ENCODE peak calls at places on chromosomes 3 and 15, in six cellular contexts. H is endothelial cell of umbilical vein; R is heart right ventricle; P is CD4-positive, CD25-positive, alpha-beta regulatory T cell; X is GM23248; A is neural progenitor cell. D is an unnamed sample.

GRCh38 chr3:114624676-114625181 is 330.9 kb downstream of the TIGIT start:
- DNase-seq in H (peak; percentile 97), R (peak; percentile 94), P (no peak), X (peak; percentile 98), A (no peak), D (no peak)

GRCh38 chr3:122929576-122930365 is 97.8 kb downstream of the SEMA5B start:
- DNase-seq in H (no peak), R (no peak), P (no peak), X (no peak), A (no peak), D (no peak)

GRCh38 chr3:97297032-97297431 is 467.5 kb upstream of the ARL6 start:
- DNase-seq in H (no peak), R (no peak), P (no peak), X (no peak), A (no peak), D (no peak)

GRCh38 chr3:167675835-167676234 is 22.1 kb upstream of the WDR49 start:
- DNase-seq in H (no peak), R (no peak), P (no peak), X (no peak), A (no peak), D (no peak)

GRCh38 chr15:38073278-38073930 is 139.0 kb downstream of the TMCO5A start:
- DNase-seq in H (peak; percentile 51), R (peak; percentile 55), P (no peak), X (peak; percentile 43), A (peak; percentile 33), D (peak; percentile 56)

GRCh38 chr3:114121996-114122709 is 56.7 kb downstream of the DRD3 start:
- DNase-seq in H (peak; percentile 92), R (peak; percentile 60), P (no peak), X (peak; percentile 64), A (peak; percentile 34), D (no peak)

GRCh38 chr3:109275702-109276293 is 40.5 kb downstream of the DPPA2 start:
- DNase-seq in H (peak; percentile 10), R (peak; percentile 11), P (no peak), X (peak; percentile 64), A (peak; percentile 86), D (peak; percentile 81)

GRCh38 chr3:82038536-82038935 is 277.1 kb upstream of the GBE1 start:
- DNase-seq in H (peak; percentile 4), R (no peak), P (no peak), X (peak; percentile 17), A (no peak), D (no peak)

GRCh38 chr3:183584246-183584913 is 28.9 kb upstream of the KLHL6 start:
- DNase-seq in H (peak; percentile 71), R (peak; percentile 66), P (no peak), X (peak; percentile 58), A (no peak), D (no peak)

GRCh38 chr3:120348981-120349818 is at the start of gene LRRC58:
- DNase-seq in H (peak; percentile 88), R (peak; percentile 85), P (peak; percentile 81), X (peak; percentile 99), A (peak; percentile 92), D (peak; percentile 67)

GRCh38 chr15:33045066-33045810 is 149.3 kb downstream of the FMN1 start:
- DNase-seq in H (no peak), R (no peak), P (no peak), X (no peak), A (no peak), D (no peak)

GRCh38 chr15:33051528-33051927 is 143.0 kb downstream of the FMN1 start:
- DNase-seq in H (no peak), R (no peak), P (no peak), X (no peak), A (no peak), D (no peak)

GRCh38 chr15:33047077-33047476 is 147.4 kb downstream of the FMN1 start:
- DNase-seq in H (no peak), R (no peak), P (no peak), X (no peak), A (no peak), D (no peak)

GRCh38 chr15:33044598-33044997 is 149.9 kb downstream of the FMN1 start:
- DNase-seq in H (no peak), R (no peak), P (no peak), X (no peak), A (no peak), D (no peak)

DNA sequence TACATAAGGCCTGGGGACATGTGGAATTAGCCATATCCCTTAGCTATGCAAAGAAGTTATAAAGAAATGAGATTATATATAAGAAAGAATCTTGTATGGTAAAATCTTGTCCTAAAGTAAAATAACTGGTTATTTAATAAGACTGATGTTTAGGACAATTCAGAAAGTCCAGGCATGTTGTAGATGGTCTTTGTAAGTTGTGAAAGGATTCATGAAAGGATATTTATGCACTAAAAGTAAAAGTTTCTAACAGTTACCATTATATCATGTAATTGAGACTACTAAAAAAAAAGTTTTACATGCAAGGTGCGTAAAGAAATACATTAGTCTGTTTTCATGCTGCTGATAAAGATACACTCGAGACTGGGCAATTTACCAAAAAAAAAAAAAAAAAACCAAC is 146.3 kb downstream of the FMN1 start:
- DNase-seq in H (no peak), R (no peak), P (no peak), X (no peak), A (peak; percentile 45), D (no peak)
- H3K9me3 ChIP-seq in H (no peaks in the 10 kb centered on the region), R (peaks cover 2% of the 10 kb centered on the region), P (no peaks in the 10 kb centered on the region), X (no peaks in the 10 kb centered on the region), A (peaks cover 24% of the 10 kb centered on the region), D (peaks cover 13% of the 10 kb centered on the region)

GRCh38 chr3:138331143-138331894 is 1.7 kb upstream of the NME9 start:
- DNase-seq in H (no peak), R (no peak), P (no peak), X (peak; percentile 62), A (no peak), D (no peak)
- H3K36me3 ChIP-seq in H (no peaks in the 10 kb centered on the region), R (no peaks in the 10 kb centered on the region), P (no peaks in the 10 kb centered on the region), X (no peaks in the 10 kb centered on the region), A (no peaks in the 10 kb centered on the region), D (no peaks in the 10 kb centered on the region)

GRCh38 chr3:1082024-1082633 is 10.7 kb upstream of the CNTN6 start:
- DNase-seq in H (peak; percentile 1), R (peak; percentile 21), P (no peak), X (peak; percentile 75), A (peak; percentile 77), D (peak; percentile 61)
- H3K9me3 ChIP-seq in H (peaks cover 2% of the 10 kb centered on the region), R (no peaks in the 10 kb centered on the region), P (no peaks in the 10 kb centered on the region), X (no peaks in the 10 kb centered on the region), A (no peaks in the 10 kb centered on the region), D (no peaks in the 10 kb centered on the region)

DNA sequence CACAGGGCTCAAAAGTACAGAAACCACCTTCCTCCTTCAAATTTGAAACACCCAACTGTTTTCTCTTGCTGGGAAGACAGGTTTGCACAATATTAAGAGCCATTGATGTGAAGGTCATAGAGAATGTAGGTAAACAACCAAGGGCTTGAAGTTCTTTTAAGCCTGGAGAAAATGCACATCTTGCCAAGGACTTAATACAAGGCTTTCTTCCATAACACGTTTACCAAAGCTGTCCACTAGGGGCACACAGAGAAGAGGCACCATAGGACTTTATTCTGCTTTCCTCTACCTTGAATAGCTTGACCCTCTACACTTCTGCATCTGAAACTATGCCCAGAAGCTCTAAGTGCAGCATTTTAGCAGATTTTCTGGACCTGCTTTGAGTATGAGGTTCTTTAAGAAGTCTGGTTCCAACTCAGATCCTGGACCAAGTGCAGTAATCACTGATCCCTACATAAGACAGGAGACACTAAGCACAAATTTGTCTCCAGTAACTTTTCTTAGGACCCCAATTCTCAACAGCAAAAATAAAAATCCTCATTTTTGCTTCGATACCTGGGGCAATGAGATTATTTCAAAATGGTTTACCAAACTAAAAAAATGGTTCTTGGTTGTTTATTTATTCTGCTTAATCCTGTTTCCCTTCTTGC is 138.0 kb downstream of the FBN1 start:
- DNase-seq in H (peak; percentile 77), R (peak; percentile 25), P (no peak), X (peak; percentile 76), A (peak; percentile 72), D (peak; percentile 61)
- H3K36me3 ChIP-seq in H (peaks cover 7% of the 10 kb centered on the region), R (peaks cover 92% of the 10 kb centered on the region), P (no peaks in the 10 kb centered on the region), X (peaks cover 97% of the 10 kb centered on the region), A (peaks cover under 1% of the 10 kb centered on the region), D (no peaks in the 10 kb centered on the region)

GRCh38 chr15:25087137-25087536 is 132.3 kb downstream of the SNRPN start:
- DNase-seq in H (no peak), R (no peak), P (no peak), X (no peak), A (no peak), D (no peak)
- H3K9me3 ChIP-seq in H (no peaks in the 10 kb centered on the region), R (no peaks in the 10 kb centered on the region), P (peaks cover 83% of the 10 kb centered on the region), X (no peaks in the 10 kb centered on the region), A (no peaks in the 10 kb centered on the region), D (no peaks in the 10 kb centered on the region)

GRCh38 chr3:188365184-188365583 is 211.2 kb downstream of the LPP start:
- DNase-seq in H (peak; percentile 50), R (no peak), P (no peak), X (no peak), A (no peak), D (no peak)

GRCh38 chr3:188367741-188368140 is 213.8 kb downstream of the LPP start:
- DNase-seq in H (no peak), R (no peak), P (no peak), X (no peak), A (no peak), D (no peak)

GRCh38 chr3:188362405-188362831 is 208.5 kb downstream of the LPP start:
- DNase-seq in H (peak; percentile 84), R (no peak), P (no peak), X (peak; percentile 93), A (no peak), D (peak; percentile 5)

GRCh38 chr3:188369526-188369925 is 215.6 kb downstream of the LPP start:
- DNase-seq in H (peak; percentile 26), R (no peak), P (no peak), X (no peak), A (no peak), D (no peak)

GRCh38 chr3:188365978-188366698 is 212.2 kb downstream of the LPP start:
- DNase-seq in H (peak; percentile 90), R (no peak), P (no peak), X (no peak), A (no peak), D (no peak)
- H3K36me3 ChIP-seq in H (no peaks in the 10 kb centered on the region), R (no peaks in the 10 kb centered on the region), P (no peaks in the 10 kb centered on the region), X (no peaks in the 10 kb centered on the region), A (no peaks in the 10 kb centered on the region), D (no peaks in the 10 kb centered on the region)

DNA sequence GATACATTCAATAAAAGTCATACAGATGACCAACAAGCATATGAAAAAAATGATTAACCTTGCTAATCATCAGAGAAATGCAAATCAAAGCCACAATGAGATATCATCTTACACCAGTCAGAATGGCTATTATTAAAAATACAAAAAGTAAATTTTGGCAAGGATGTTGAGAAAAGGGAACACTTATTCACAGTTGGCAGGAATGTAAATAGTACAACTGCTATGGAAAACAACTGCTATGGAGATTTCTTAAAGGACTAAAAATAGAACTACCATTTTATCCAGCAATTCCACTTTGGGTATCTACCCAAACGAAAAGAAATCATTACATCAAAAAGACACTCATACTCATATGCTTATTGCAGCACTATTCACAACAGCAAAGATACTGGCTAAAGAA is 1121.8 kb downstream of the TBL1XR1 start:
- DNase-seq in H (no peak), R (no peak), P (no peak), X (no peak), A (no peak), D (no peak)
- H3K9me3 ChIP-seq in H (no peaks in the 10 kb centered on the region), R (no peaks in the 10 kb centered on the region), P (no peaks in the 10 kb centered on the region), X (no peaks in the 10 kb centered on the region), A (no peaks in the 10 kb centered on the region), D (no peaks in the 10 kb centered on the region)

GRCh38 chr3:54517424-54517823 is 395.1 kb downstream of the CACNA2D3 start:
- DNase-seq in H (no peak), R (no peak), P (no peak), X (no peak), A (no peak), D (no peak)
- H3K36me3 ChIP-seq in H (no peaks in the 10 kb centered on the region), R (no peaks in the 10 kb centered on the region), P (no peaks in the 10 kb centered on the region), X (no peaks in the 10 kb centered on the region), A (no peaks in the 10 kb centered on the region), D (no peaks in the 10 kb centered on the region)

GRCh38 chr15:25182098-25182478 is 227.3 kb downstream of the SNRPN start:
- DNase-seq in H (no peak), R (no peak), P (no peak), X (no peak), A (no peak), D (no peak)
- H3K9me3 ChIP-seq in H (peaks cover 12% of the 10 kb centered on the region), R (no peaks in the 10 kb centered on the region), P (no peaks in the 10 kb centered on the region), X (no peaks in the 10 kb centered on the region), A (no peaks in the 10 kb centered on the region), D (peaks cover 2% of the 10 kb centered on the region)

D was measured in HAP-1.